ENCODE peak calls at places on chromosomes 5 and 9, in nine cellular contexts. I, N, Q, F, E, O, Y, M and G are unnamed samples.

GRCh38 chr5:74205745-74206570 is 434.6 kb downstream of the ENC1 start:
- DNase-seq in I (no peak), N (no peak), Q (no peak), F (no peak), E (no peak), O (no peak), Y (no peak), M (no peak), G (no peak)

GRCh38 chr9:17609312-17610005 is 30.6 kb downstream of the SH3GL2 start:
- DNase-seq in I (no peak), N (no peak), Q (no peak), F (no peak), E (no peak), O (no peak), Y (no peak), M (no peak), G (no peak)

GRCh38 chr9:81118416-81118815 is 570.9 kb downstream of the TLE1 start:
- DNase-seq in I (no peak), N (no peak), Q (no peak), F (no peak), E (no peak), O (no peak), Y (no peak), M (no peak), G (no peak)

GRCh38 chr5:62720036-62720441 is 141.4 kb downstream of the LRRC70 start:
- DNase-seq in I (peak; percentile 31), N (peak; percentile 49), Q (no peak), F (peak; percentile 36), E (peak; percentile 31), O (no peak), Y (peak; percentile 40), M (no peak), G (no peak)

GRCh38 chr5:33170414-33170813 is 270.4 kb upstream of the TARS1 start:
- DNase-seq in I (no peak), N (no peak), Q (no peak), F (no peak), E (peak; percentile 46), O (no peak), Y (no peak), M (no peak), G (no peak)

GRCh38 chr9:123473226-123473625 is 117.2 kb downstream of the CRB2 start:
- DNase-seq in I (no peak), N (no peak), Q (no peak), F (no peak), E (no peak), O (no peak), Y (no peak), M (no peak), G (no peak)

GRCh38 chr5:73130811-73131210 is 10.4 kb downstream of the TMEM171 start:
- DNase-seq in I (no peak), N (no peak), Q (no peak), F (no peak), E (no peak), O (no peak), Y (no peak), M (no peak), G (no peak)

GRCh38 chr5:180137401-180138213 is 66.0 kb upstream of the RNF130 start:
- DNase-seq in I (no peak), N (no peak), Q (no peak), F (no peak), E (no peak), O (no peak), Y (no peak), M (no peak), G (no peak)

GRCh38 chr5:1564182-1564748 is 40.5 kb upstream of the LPCAT1 start:
- DNase-seq in I (peak; percentile 62), N (peak; percentile 18), Q (no peak), F (no peak), E (no peak), O (no peak), Y (peak; percentile 50), M (no peak), G (no peak)

GRCh38 chr5:179313849-179314521 is 31.3 kb downstream of the ADAMTS2 start:
- DNase-seq in I (peak; percentile 68), N (no peak), Q (no peak), F (no peak), E (no peak), O (no peak), Y (peak; percentile 95), M (no peak), G (no peak)

GRCh38 chr5:38541174-38541724 is 15.2 kb downstream of the LIFR start:
- DNase-seq in I (no peak), N (no peak), Q (no peak), F (no peak), E (no peak), O (no peak), Y (no peak), M (no peak), G (no peak)

GRCh38 chr9:86948153-86948929 is 1.0 kb upstream of the GAS1 start:
- DNase-seq in I (peak; percentile 80), N (no peak), Q (peak; percentile 59), F (peak; percentile 82), E (peak; percentile 88), O (peak; percentile 54), Y (peak; percentile 83), M (peak; percentile 36), G (peak; percentile 63)

GRCh38 chr5:27315541-27316282 is 277.3 kb upstream of the CDH9 start:
- DNase-seq in I (no peak), N (no peak), Q (no peak), F (no peak), E (peak; percentile 11), O (no peak), Y (peak; percentile 11), M (no peak), G (peak; percentile 65)

GRCh38 chr9:98368366-98369065 is 113.1 kb upstream of the TBC1D2 start:
- DNase-seq in I (no peak), N (no peak), Q (no peak), F (no peak), E (no peak), O (no peak), Y (no peak), M (no peak), G (no peak)

GRCh38 chr5:83802686-83803085 is 82.0 kb upstream of the HAPLN1 start:
- DNase-seq in I (no peak), N (no peak), Q (no peak), F (peak; percentile 17), E (no peak), O (no peak), Y (peak; percentile 17), M (no peak), G (no peak)

GRCh38 chr5:120735076-120735475 is 271.0 kb downstream of the PRR16 start:
- DNase-seq in I (no peak), N (no peak), Q (no peak), F (peak; percentile 28), E (no peak), O (no peak), Y (no peak), M (no peak), G (no peak)

GRCh38 chr5:97735209-97735608 is 552.2 kb upstream of the RIOK2 start:
- DNase-seq in I (no peak), N (peak; percentile 9), Q (no peak), F (no peak), E (no peak), O (no peak), Y (peak; percentile 16), M (no peak), G (no peak)

GRCh38 chr9:21096172-21096900 is 18.6 kb upstream of the IFNB1 start:
- DNase-seq in I (no peak), N (no peak), Q (no peak), F (peak; percentile 14), E (peak; percentile 9), O (peak; percentile 17), Y (peak; percentile 16), M (peak; percentile 48), G (no peak)

GRCh38 chr5:141960018-141960417 is 2.0 kb upstream of the PCDH12 start:
- DNase-seq in I (no peak), N (no peak), Q (peak; percentile 16), F (peak; percentile 32), E (peak; percentile 16), O (no peak), Y (no peak), M (peak; percentile 11), G (no peak)

GRCh38 chr5:3386676-3387075 is 209.0 kb upstream of the IRX1 start:
- DNase-seq in I (peak; percentile 2), N (no peak), Q (no peak), F (no peak), E (no peak), O (no peak), Y (no peak), M (no peak), G (no peak)

GRCh38 chr9:136693490-136694162 is 6.4 kb upstream of the AGPAT2 start:
- DNase-seq in I (peak; percentile 81), N (peak; percentile 47), Q (no peak), F (no peak), E (no peak), O (no peak), Y (peak; percentile 55), M (no peak), G (no peak)

GRCh38 chr5:1471240-1471853 is 26.1 kb upstream of the SLC6A3 start:
- DNase-seq in I (no peak), N (no peak), Q (no peak), F (no peak), E (no peak), O (no peak), Y (no peak), M (no peak), G (no peak)

GRCh38 chr5:14490309-14490711 is 91.3 kb upstream of the OTULINL start:
- DNase-seq in I (no peak), N (no peak), Q (no peak), F (no peak), E (peak; percentile 86), O (no peak), Y (no peak), M (no peak), G (no peak)

GRCh38 chr5:168269950-168270349 is 21.5 kb upstream of the WWC1 start:
- DNase-seq in I (no peak), N (no peak), Q (no peak), F (no peak), E (no peak), O (no peak), Y (no peak), M (no peak), G (no peak)

GRCh38 chr5:92911851-92912250 is 669.2 kb downstream of the NR2F1-AS1 start:
- DNase-seq in I (no peak), N (no peak), Q (no peak), F (no peak), E (no peak), O (no peak), Y (no peak), M (no peak), G (no peak)

GRCh38 chr5:174410716-174411512 is 313.5 kb upstream of the MSX2 start:
- DNase-seq in I (no peak), N (peak; percentile 29), Q (no peak), F (no peak), E (no peak), O (no peak), Y (no peak), M (no peak), G (no peak)

GRCh38 chr5:149959406-149960236 is 937 bp upstream of the SLC26A2 start:
- DNase-seq in I (no peak), N (no peak), Q (peak; percentile 14), F (peak; percentile 83), E (peak; percentile 63), O (peak; percentile 26), Y (peak; percentile 61), M (peak; percentile 50), G (no peak)

GRCh38 chr9:89048611-89049010 is 57.3 kb downstream of the S1PR3 start:
- DNase-seq in I (no peak), N (no peak), Q (no peak), F (no peak), E (no peak), O (no peak), Y (no peak), M (no peak), G (no peak)

GRCh38 chr5:147628054-147628895 is 118.4 kb upstream of the DPYSL3 start:
- DNase-seq in I (peak; percentile 78), N (peak; percentile 28), Q (peak; percentile 17), F (peak; percentile 89), E (peak; percentile 77), O (peak; percentile 21), Y (peak; percentile 60), M (peak; percentile 50), G (peak; percentile 22)

GRCh38 chr5:74209566-74209965 is 431.0 kb downstream of the ENC1 start:
- DNase-seq in I (no peak), N (no peak), Q (no peak), F (no peak), E (no peak), O (no peak), Y (peak; percentile 25), M (no peak), G (no peak)

GRCh38 chr5:68304421-68305052 is 89.0 kb downstream of the PIK3R1 start:
- DNase-seq in I (no peak), N (no peak), Q (no peak), F (no peak), E (no peak), O (no peak), Y (peak; percentile 46), M (no peak), G (no peak)